ENCODE peak calls at places on chromosomes 3 and 15, in eight cellular contexts. O is BE2C, U is IMR-90, G is left lung, L is lung, Y is pancreas, V is aorta, Q is A549. K is an unnamed sample. For H3K4me1 and H3K9me3, the result is how much of the 10 kb centered on the place peaks cover.

GRCh38 chr3:118000219-118000618 is 1034.4 kb downstream of the IGSF11 start:
- DNase-seq in O (no peak), U (peak), L (no peak), Q (no peak), V (no peak), Y (no peak), G (no peak), K (no peak)

GRCh38 chr15:84690342-84690741 is 25.6 kb downstream of the SEC11A start:
- DNase-seq in V (no peak), G (no peak), U (no peak), Q (no peak), Y (no peak), L (no peak), O (no peak), K (no peak)

GRCh38 chr3:136819784-136820640 is 1.1 kb downstream of the SLC35G2 start:
- DNase-seq in L (peak), Q (peak), Y (peak), G (peak), V (peak), O (peak), U (peak), K (peak)

GRCh38 chr3:81419196-81419595 is 342.2 kb downstream of the GBE1 start:
- DNase-seq in U (peak), Q (peak), Y (no peak), V (no peak), L (no peak), O (no peak), G (no peak), K (no peak)

GRCh38 chr3:50267280-50267913 is 1.6 kb upstream of the SEMA3B start:
- DNase-seq in Q (no peak), U (no peak), V (peak), G (peak), O (no peak), L (peak), Y (peak), K (no peak)

GRCh38 chr15:85582719-85583089 is 202.3 kb downstream of the AKAP13 start:
- DNase-seq in U (peak), Y (peak), Q (no peak), V (peak), L (no peak), G (no peak), O (peak), K (peak)

GRCh38 chr15:60091150-60091549 is 87.0 kb downstream of the FOXB1 start:
- DNase-seq in L (peak), V (no peak), G (no peak), Y (no peak), U (peak), Q (peak), O (no peak), K (no peak)

GRCh38 chr3:109364088-109364487 is 26.7 kb upstream of the DPPA4 start:
- DNase-seq in U (no peak), Q (no peak), L (no peak), Y (no peak), G (no peak), V (no peak), O (no peak), K (no peak)

GRCh38 chr3:88038561-88038960 is 20.2 kb downstream of the CGGBP1 start:
- DNase-seq in V (no peak), G (no peak), Q (no peak), U (peak), Y (no peak), L (no peak), O (no peak), K (no peak)

GRCh38 chr3:20648921-20649381 is 462.9 kb upstream of the SGO1 start:
- DNase-seq in L (no peak), U (peak), O (no peak), G (no peak), V (no peak), Q (no peak), Y (no peak), K (no peak)

GRCh38 chr3:158802399-158803023 is 657 bp downstream of the MFSD1 start:
- DNase-seq in O (no peak), G (peak), U (peak), L (no peak), V (peak), Y (no peak), Q (no peak), K (no peak)

GRCh38 chr15:76802411-76802810 is 102.7 kb downstream of the SCAPER start:
- DNase-seq in O (no peak), L (no peak), Y (no peak), V (no peak), U (no peak), G (no peak), Q (no peak), K (no peak)

GRCh38 chr15:44584162-44584749 is 47.3 kb downstream of the EIF3J start:
- DNase-seq in Q (peak), V (peak), L (no peak), U (no peak), O (peak), Y (peak), G (no peak), K (peak)

GRCh38 chr15:79970921-79971434 is at the start of gene BCL2A1:
- DNase-seq in O (no peak), V (no peak), L (no peak), Y (no peak), G (no peak), Q (peak), U (peak), K (peak)

GRCh38 chr3:6260551-6261191 is 600.2 kb upstream of the GRM7 start:
- DNase-seq in G (no peak), V (no peak), O (no peak), U (no peak), Q (no peak), Y (no peak), L (no peak), K (no peak)

GRCh38 chr3:43960448-43960840 is 269.7 kb downstream of the ABHD5 start:
- DNase-seq in O (no peak), V (no peak), L (no peak), U (no peak), Y (no peak), Q (no peak), G (no peak), K (no peak)

GRCh38 chr3:62169871-62170660 is 203.3 kb downstream of the FEZF2 start:
- DNase-seq in O (no peak), L (no peak), G (no peak), V (no peak), Q (no peak), Y (no peak), U (peak), K (no peak)

GRCh38 chr15:31327674-31328424 is 1.2 kb downstream of the KLF13 start:
- DNase-seq in O (peak), Q (peak), U (peak), Y (peak), L (peak), G (peak), V (peak), K (peak)

GRCh38 chr15:48096813-48097212 is 24.0 kb upstream of the SLC24A5 start:
- DNase-seq in L (no peak), V (no peak), Q (no peak), G (no peak), U (peak), Y (no peak), O (no peak), K (no peak)

GRCh38 chr3:184142199-184142598 is 7.0 kb downstream of the EIF2B5 start:
- DNase-seq in G (no peak), L (no peak), Y (no peak), V (no peak), U (no peak), Q (no peak), O (no peak), K (no peak)

GRCh38 chr3:48039487-48040190 is 23.4 kb upstream of the MAP4 start:
- DNase-seq in G (no peak), V (no peak), Q (peak), O (no peak), L (no peak), U (peak), Y (no peak), K (no peak)

GRCh38 chr15:70902105-70902504 is 9.5 kb downstream of the LRRC49 start:
- DNase-seq in G (no peak), L (no peak), U (peak), V (no peak), Y (no peak), Q (no peak), O (no peak), K (no peak)

GRCh38 chr15:92049290-92050008 is 195.9 kb downstream of the SLCO3A1 start:
- DNase-seq in O (no peak), Y (no peak), U (no peak), G (no peak), Q (no peak), L (no peak), V (no peak), K (no peak)

GRCh38 chr3:97996988-97997387 is 24.8 kb upstream of the RIOX2 start:
- DNase-seq in Y (no peak), G (no peak), O (no peak), Q (no peak), U (no peak), L (no peak), V (no peak), K (no peak)

GRCh38 chr15:60906275-60906674 is 322.8 kb downstream of the RORA start:
- DNase-seq in V (no peak), Y (no peak), U (no peak), O (no peak), G (no peak), Q (no peak), L (no peak), K (no peak)

GRCh38 chr3:127721536-127721935 is 48.8 kb downstream of the ABTB1 start:
- DNase-seq in U (no peak), O (no peak), Q (no peak), G (no peak), L (no peak), V (no peak), Y (no peak), K (no peak)

GRCh38 chr3:188153498-188153948 is 434 bp upstream of the LPP start:
- DNase-seq in V (peak), L (peak), O (peak), U (peak), Y (no peak), Q (peak), G (peak), K (peak)

GRCh38 chr3:99499235-99499798 is 139.1 kb upstream of the COL8A1 start:
- DNase-seq in Q (peak), U (peak), V (no peak), L (no peak), G (no peak), O (peak), Y (peak), K (no peak)

GRCh38 chr3:157938154-157938774 is 168.0 kb downstream of the SHOX2 start:
- DNase-seq in O (no peak), Q (no peak), U (peak), L (no peak), V (no peak), G (no peak), Y (no peak), K (no peak)

GRCh38 chr3:127226451-127226850 is 33.5 kb downstream of the PRR23E start:
- DNase-seq in L (no peak), O (no peak), V (no peak), U (no peak), Q (no peak), G (no peak), Y (no peak), K (no peak)

GRCh38 chr3:188747487-188747886 is 424.3 kb upstream of the TPRG1 start:
- DNase-seq in G (no peak), V (no peak), Y (no peak), U (no peak), Q (no peak), L (no peak), O (no peak), K (no peak)

GRCh38 chr15:88684345-88684744 is 45.5 kb downstream of the ISG20 start:
- DNase-seq in O (no peak), Y (no peak), V (no peak), Q (no peak), U (no peak), L (no peak), G (no peak), K (no peak)

GRCh38 chr3:64049832-64050231 is 26.5 kb upstream of the PSMD6 start:
- DNase-seq in L (no peak), G (no peak), U (no peak), Q (no peak), V (no peak), O (no peak), Y (no peak), K (no peak)

GRCh38 chr3:70519913-70520659 is 207.6 kb upstream of the MDFIC2 start:
- DNase-seq in Y (no peak), U (peak), V (no peak), O (no peak), Q (no peak), G (no peak), L (no peak), K (no peak)

GRCh38 chr15:54915382-54915781 is 281.4 kb downstream of the RSL24D1 start:
- DNase-seq in O (no peak), L (no peak), V (no peak), Q (no peak), U (no peak), G (no peak), Y (no peak), K (no peak)

GRCh38 chr3:112378989-112379692 is 46.2 kb downstream of the CD200 start:
- DNase-seq in O (no peak), L (peak), G (no peak), Y (no peak), Q (no peak), V (no peak), U (peak), K (no peak)

GRCh38 chr3:9247361-9248231 is 1.9 kb downstream of the SRGAP3 start:
- DNase-seq in G (no peak), V (no peak), O (no peak), L (no peak), U (no peak), Q (no peak), Y (no peak), K (no peak)

GRCh38 chr3:14246414-14246813 is 67.8 kb downstream of the LSM3 start:
- DNase-seq in Y (no peak), L (no peak), G (no peak), U (peak), O (no peak), Q (no peak), V (no peak), K (no peak)
- H3K4me1 ChIP-seq in Y (under half), L (under half), G (under half), U (under half), O (under half), Q (under half), V (under half), K (under half)

GRCh38 chr15:25060472-25060803 is 105.7 kb downstream of the SNRPN start:
- DNase-seq in O (no peak), U (no peak), V (no peak), Q (no peak), Y (no peak), G (no peak), L (no peak), K (no peak)

GRCh38 chr15:25058080-25058785 is 103.4 kb downstream of the SNRPN start:
- DNase-seq in V (no peak), O (no peak), L (no peak), Q (no peak), Y (peak), G (no peak), U (no peak), K (no peak)

GRCh38 chr15:25060996-25061620 is 106.3 kb downstream of the SNRPN start:
- DNase-seq in Y (no peak), V (no peak), Q (no peak), L (no peak), U (no peak), G (no peak), O (no peak), K (no peak)

GRCh38 chr15:25061808-25062550 is 107.2 kb downstream of the SNRPN start:
- DNase-seq in G (no peak), O (no peak), Q (no peak), V (no peak), L (no peak), U (no peak), Y (no peak), K (no peak)

DNA sequence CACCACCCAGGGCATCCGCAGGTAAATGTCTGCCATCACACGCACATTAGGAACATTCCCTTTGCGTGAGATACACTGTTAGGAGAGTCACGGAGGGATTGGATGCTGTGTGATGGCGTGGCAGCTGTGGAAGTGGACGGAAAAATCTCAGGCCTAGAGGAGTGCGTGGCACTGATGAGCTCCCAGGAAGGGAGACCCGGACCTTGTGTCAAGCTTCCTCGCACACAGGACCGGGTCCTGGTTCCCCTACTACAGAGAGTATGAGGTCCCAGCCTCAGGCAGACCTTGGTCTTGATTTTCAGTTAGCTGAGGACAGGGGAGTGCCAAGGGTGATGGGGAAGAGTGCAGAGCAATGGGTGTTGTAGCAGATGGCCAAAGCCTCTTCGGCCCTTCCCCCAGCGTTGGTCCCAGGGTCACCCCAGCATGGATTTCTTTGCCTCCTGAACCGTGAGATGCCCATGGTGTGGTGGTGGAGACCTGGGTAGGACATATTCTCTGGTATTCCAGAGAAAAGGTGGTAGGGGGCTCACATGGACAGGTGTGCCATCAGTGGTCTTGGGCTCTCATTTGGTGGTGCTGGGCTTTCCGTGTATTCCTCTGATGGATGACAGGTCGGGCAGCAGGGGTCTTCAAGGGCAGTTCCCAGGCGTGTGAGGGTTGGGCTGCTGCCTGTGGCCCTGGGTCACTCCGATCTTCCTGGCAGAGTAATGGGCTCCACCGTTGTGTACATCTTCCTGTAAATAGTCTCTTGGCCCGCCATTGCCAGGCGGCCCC is 105.1 kb downstream of the SNRPN start:
- DNase-seq in G (no peak), Q (no peak), L (no peak), Y (no peak), O (no peak), U (no peak), V (no peak), K (no peak)
- H3K9me3 ChIP-seq in G (under half), Q (half or more), L (half or more), Y (under half), O (under half), U (half or more), V (half or more), K (half or more)

GRCh38 chr3:139198929-139199328 is 144.9 kb upstream of the MRPS22 start:
- DNase-seq in Q (no peak), O (no peak), L (no peak), G (no peak), U (peak), Y (no peak), V (no peak), K (no peak)
- H3K4me1 ChIP-seq in Q (under half), O (under half), L (under half), G (under half), U (under half), Y (under half), V (under half), K (under half)

GRCh38 chr3:128922804-128923459 is 43.5 kb downstream of the ACAD9 start:
- DNase-seq in G (no peak), V (peak), U (no peak), L (no peak), Y (no peak), O (no peak), Q (no peak), K (peak)
- H3K9me3 ChIP-seq in G (under half), V (under half), U (under half), L (under half), Y (under half), O (under half), Q (under half), K (under half)

DNA sequence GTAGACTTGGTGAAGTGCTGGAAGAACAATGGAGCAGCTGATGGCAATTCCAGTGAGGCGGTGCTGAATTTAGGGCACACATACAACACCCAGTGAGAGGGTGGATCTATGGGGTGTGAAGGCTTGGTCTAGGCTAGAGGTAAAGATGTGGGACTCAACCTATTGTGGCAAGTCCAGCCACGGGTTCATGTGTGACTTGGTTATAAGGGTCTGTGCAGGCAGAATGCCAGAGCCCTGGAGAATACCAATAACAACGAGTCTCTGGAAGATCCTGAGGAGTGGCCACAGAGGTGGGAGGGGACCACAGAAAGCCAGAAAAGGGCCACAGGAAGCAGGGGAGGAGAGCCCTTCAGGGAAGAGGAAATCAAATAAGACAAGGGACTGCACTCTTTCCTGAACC is 55.0 kb downstream of the VGLL4 start:
- DNase-seq in O (no peak), L (no peak), G (no peak), Y (peak), Q (no peak), V (no peak), U (no peak), K (no peak)
- H3K4me1 ChIP-seq in O (under half), L (under half), G (under half), Y (under half), Q (under half), V (under half), U (half or more), K (under half)